ENCODE peak calls at places on chromosomes 16 and 17, in eight cellular contexts. X is transverse colon, U is thyroid gland, T is body of pancreas, Q is uterus, N is lower leg skin, G is heart left ventricle, R is Peyer's patch. E is an unnamed sample.

GRCh38 chr16:84751947-84752346 is 52.1 kb downstream of the USP10 start:
- DNase-seq in Q (no peak), N (no peak), G (no peak), U (no peak), R (no peak), X (no peak), T (no peak), E (no peak)

GRCh38 chr16:77758508-77758907 is 29.9 kb upstream of the VAT1L start:
- DNase-seq in X (no peak), N (no peak), T (no peak), Q (no peak), U (no peak), G (no peak), R (no peak), E (no peak)

GRCh38 chr16:85120006-85120340 is 7.7 kb upstream of the CIBAR2 start:
- DNase-seq in Q (no peak), X (no peak), G (no peak), N (no peak), U (no peak), R (no peak), T (no peak), E (no peak)

GRCh38 chr17:7740481-7741001 is 23.0 kb downstream of the DNAH2 start:
- DNase-seq in G (no peak), N (no peak), U (no peak), X (peak), T (peak), R (no peak), Q (no peak), E (no peak)

GRCh38 chr17:35185849-35186248 is 8.3 kb downstream of the SLC35G3 start:
- DNase-seq in Q (no peak), G (no peak), X (no peak), R (no peak), T (no peak), U (no peak), N (no peak), E (no peak)

GRCh38 chr16:23869052-23869451 is 33.3 kb downstream of the PRKCB start:
- DNase-seq in N (no peak), G (no peak), X (no peak), R (no peak), T (no peak), Q (no peak), U (no peak), E (no peak)

GRCh38 chr17:19401321-19402010 is 9.6 kb upstream of the RNF112 start:
- DNase-seq in Q (no peak), N (no peak), T (no peak), G (no peak), U (no peak), X (peak), R (no peak), E (no peak)

GRCh38 chr17:41642252-41643156 is 18.1 kb upstream of the KRT17 start:
- DNase-seq in T (no peak), X (no peak), R (no peak), N (no peak), Q (no peak), G (no peak), U (no peak), E (no peak)

GRCh38 chr17:77092025-77092424 is 48.7 kb upstream of the SEC14L1 start:
- DNase-seq in T (no peak), G (no peak), U (no peak), R (no peak), Q (no peak), N (no peak), X (no peak), E (no peak)

GRCh38 chr17:7750321-7750821 is 32.8 kb downstream of the DNAH2 start:
- DNase-seq in X (no peak), N (no peak), Q (no peak), G (no peak), R (no peak), T (no peak), U (no peak), E (no peak)

GRCh38 chr16:68416057-68417046 is 32.0 kb downstream of the SMPD3 start:
- DNase-seq in T (peak), G (no peak), R (peak), N (no peak), X (peak), Q (no peak), U (no peak), E (no peak)

GRCh38 chr17:36938566-36939058 is 1.3 kb downstream of the LHX1 start:
- DNase-seq in N (no peak), Q (no peak), G (no peak), X (no peak), T (no peak), U (no peak), R (no peak), E (no peak)

GRCh38 chr16:22427556-22427955 is 53.1 kb upstream of the CDR2 start:
- DNase-seq in G (no peak), R (no peak), X (no peak), N (no peak), T (no peak), Q (no peak), U (no peak), E (no peak)

GRCh38 chr16:14449790-14450463 is 180.1 kb downstream of the PARN start:
- DNase-seq in U (no peak), N (no peak), X (no peak), Q (no peak), T (no peak), R (no peak), G (no peak), E (no peak)

GRCh38 chr17:72771734-72772133 is 320.8 kb downstream of the SLC39A11 start:
- DNase-seq in Q (no peak), R (no peak), U (no peak), N (no peak), G (no peak), X (no peak), T (no peak), E (no peak)

GRCh38 chr17:34665803-34666763 is 86.7 kb downstream of the TMEM132E start:
- DNase-seq in R (no peak), U (no peak), X (no peak), N (no peak), Q (no peak), T (no peak), G (no peak), E (no peak)

GRCh38 chr17:50037321-50038107 is 18.4 kb upstream of the ITGA3 start:
- DNase-seq in Q (peak), R (no peak), N (no peak), T (peak), U (peak), X (peak), G (peak), E (no peak)

GRCh38 chr17:31802502-31802901 is 56.5 kb downstream of the COPRS start:
- DNase-seq in T (peak), U (no peak), X (no peak), Q (no peak), G (no peak), N (no peak), R (no peak), E (no peak)

GRCh38 chr16:19605701-19606100 is 50.2 kb downstream of the VPS35L start:
- DNase-seq in X (no peak), G (no peak), T (no peak), U (no peak), Q (no peak), R (no peak), N (no peak), E (no peak)

GRCh38 chr17:44345497-44346026 is 460 bp downstream of the GRN start:
- DNase-seq in N (peak), U (peak), G (peak), T (peak), X (peak), R (peak), Q (peak), E (peak)

GRCh38 chr16:78363843-78364242 is 264.4 kb downstream of the WWOX start:
- DNase-seq in R (no peak), T (no peak), U (no peak), G (no peak), N (no peak), X (no peak), Q (no peak), E (no peak)

GRCh38 chr17:16351831-16352230 is 1.4 kb downstream of the CENPV start:
- DNase-seq in T (no peak), U (no peak), G (no peak), N (no peak), X (no peak), Q (no peak), R (no peak), E (no peak)

GRCh38 chr17:57662644-57663308 is 82.3 kb downstream of the CCDC182 start:
- DNase-seq in T (peak), G (peak), U (peak), R (peak), X (peak), N (peak), Q (peak), E (peak)

GRCh38 chr17:8856869-8857575 is 10.5 kb downstream of the PIK3R6 start:
- DNase-seq in X (no peak), U (no peak), G (no peak), Q (no peak), T (no peak), R (no peak), N (no peak), E (no peak)

GRCh38 chr16:50501251-50501650 is 46.9 kb upstream of the NKD1 start:
- DNase-seq in T (no peak), R (no peak), X (no peak), U (no peak), N (no peak), Q (no peak), G (no peak), E (no peak)

GRCh38 chr17:3777366-3777765 is 23.6 kb downstream of the ITGAE start:
- DNase-seq in N (no peak), T (no peak), U (no peak), X (no peak), G (no peak), R (no peak), Q (no peak), E (no peak)

GRCh38 chr16:2787961-2788360 is 601 bp upstream of the PRSS33 start:
- DNase-seq in T (no peak), R (no peak), Q (no peak), X (no peak), N (no peak), G (no peak), U (no peak), E (peak)

GRCh38 chr17:78670850-78671291 is 93.7 kb upstream of the DNAH17 start:
- DNase-seq in R (no peak), Q (no peak), G (no peak), U (no peak), T (no peak), X (no peak), N (no peak), E (no peak)

GRCh38 chr17:34979650-34980352 is 511 bp upstream of the LIG3 start:
- DNase-seq in N (no peak), Q (no peak), T (no peak), U (no peak), G (no peak), X (no peak), R (no peak), E (no peak)

GRCh38 chr17:69761767-69762321 is 313.2 kb upstream of the KCNJ16 start:
- DNase-seq in X (no peak), Q (no peak), U (no peak), G (no peak), N (peak), R (no peak), T (no peak), E (no peak)

GRCh38 chr17:41301204-41301790 is 1.4 kb downstream of the KRTAP29-1 start:
- DNase-seq in N (no peak), U (no peak), R (no peak), T (no peak), G (no peak), Q (no peak), X (no peak), E (no peak)

GRCh38 chr16:76583995-76584394 is 306.8 kb downstream of the CNTNAP4 start:
- DNase-seq in G (no peak), R (no peak), U (no peak), X (no peak), Q (no peak), N (no peak), T (no peak), E (no peak)

GRCh38 chr17:77879896-77880280 is 78.6 kb upstream of the TNRC6C start:
- DNase-seq in T (no peak), Q (no peak), R (no peak), X (no peak), N (no peak), G (no peak), U (no peak), E (no peak)

GRCh38 chr16:71637398-71637797 is 11.4 kb downstream of the MARVELD3 start:
- DNase-seq in Q (no peak), X (no peak), U (no peak), T (no peak), G (no peak), R (no peak), N (no peak), E (no peak)

GRCh38 chr17:5203908-5204294 is 12.2 kb upstream of the ZNF594 start:
- DNase-seq in X (no peak), G (no peak), R (no peak), Q (no peak), U (no peak), N (no peak), T (no peak), E (no peak)

GRCh38 chr17:31085563-31085962 is 9.2 kb upstream of the NF1 start:
- DNase-seq in N (no peak), Q (no peak), G (no peak), T (no peak), U (no peak), X (no peak), R (no peak), E (no peak)

GRCh38 chr16:70770968-70771552 is 29.9 kb downstream of the VAC14 start:
- DNase-seq in G (peak), Q (peak), U (peak), X (peak), R (peak), T (peak), N (peak), E (no peak)

GRCh38 chr17:78517421-78517820 is 59.8 kb downstream of the DNAH17 start:
- DNase-seq in R (no peak), Q (no peak), T (no peak), X (no peak), G (peak), U (no peak), N (no peak), E (no peak)

GRCh38 chr17:42937712-42938596 is 26.3 kb downstream of the AARSD1 start:
- DNase-seq in X (peak), T (peak), N (no peak), R (no peak), U (peak), Q (peak), G (peak), E (no peak)

GRCh38 chr16:86157616-86158247 is 258.8 kb downstream of the IRF8 start:
- DNase-seq in U (no peak), R (no peak), X (no peak), T (no peak), Q (no peak), N (no peak), G (no peak), E (no peak)
- TF ChIP-seq POLR2A in U (no peak), R (no peak), X (no peak), T (no peak), Q (no peak), N (no peak), G (no peak), E (no peak)

GRCh38 chr16:63361032-63361624 is 1324.9 kb upstream of the CDH8 start:
- DNase-seq in G (no peak), U (no peak), N (no peak), X (no peak), Q (no peak), R (no peak), T (peak), E (no peak)
- TF ChIP-seq POLR2A in G (no peak), U (no peak), N (no peak), X (no peak), Q (no peak), R (no peak), T (no peak), E (no peak)

GRCh38 chr17:39701012-39701783 is 1.3 kb downstream of the ERBB2 start:
- DNase-seq in Q (no peak), R (peak), T (peak), U (no peak), X (peak), N (no peak), G (no peak), E (no peak)

GRCh38 chr17:39697961-39698360 is 1.9 kb upstream of the ERBB2 start:
- DNase-seq in N (no peak), X (no peak), Q (no peak), R (no peak), G (no peak), U (no peak), T (no peak), E (no peak)

GRCh38 chr17:39701784-39702422 is 2.0 kb downstream of the ERBB2 start:
- DNase-seq in G (no peak), U (no peak), N (no peak), T (no peak), R (no peak), Q (no peak), X (no peak), E (no peak)

GRCh38 chr17:39700148-39700987 is 504 bp downstream of the ERBB2 start:
- DNase-seq in N (no peak), G (no peak), R (peak), T (no peak), Q (peak), U (peak), X (no peak), E (no peak)

DNA sequence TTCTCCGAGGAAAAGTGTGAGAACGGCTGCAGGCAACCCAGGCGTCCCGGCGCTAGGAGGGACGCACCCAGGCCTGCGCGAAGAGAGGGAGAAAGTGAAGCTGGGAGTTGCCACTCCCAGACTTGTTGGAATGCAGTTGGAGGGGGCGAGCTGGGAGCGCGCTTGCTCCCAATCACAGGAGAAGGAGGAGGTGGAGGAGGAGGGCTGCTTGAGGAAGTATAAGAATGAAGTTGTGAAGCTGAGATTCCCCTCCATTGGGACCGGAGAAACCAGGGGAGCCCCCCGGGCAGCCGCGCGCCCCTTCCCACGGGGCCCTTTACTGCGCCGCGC is at the start of gene ERBB2:
- DNase-seq in U (peak), X (peak), R (peak), N (peak), Q (peak), T (peak), G (peak), E (no peak)
- TF ChIP-seq POLR2A in U (peak), X (peak), R (peak), N (no peak), Q (peak), T (peak), G (no peak), E (no peak)

GRCh38 chr17:68616334-68616733 is 15.2 kb upstream of the FAM20A start:
- DNase-seq in G (no peak), U (no peak), R (no peak), Q (no peak), T (no peak), N (no peak), X (no peak), E (no peak)
- TF ChIP-seq POLR2A in G (no peak), U (no peak), R (no peak), Q (no peak), T (no peak), N (no peak), X (no peak), E (no peak)

GRCh38 chr17:74371653-74372147 is 4.4 kb downstream of the GPR142 start:
- DNase-seq in G (no peak), R (no peak), X (no peak), T (no peak), U (no peak), N (no peak), Q (no peak), E (no peak)

GRCh38 chr17:74372426-74372825 is 5.1 kb downstream of the GPR142 start:
- DNase-seq in G (no peak), R (no peak), Q (no peak), X (no peak), N (no peak), T (no peak), U (no peak), E (no peak)

GRCh38 chr17:74368341-74369152 is 1.2 kb downstream of the GPR142 start:
- DNase-seq in N (peak), R (peak), Q (peak), U (peak), T (peak), G (peak), X (peak), E (no peak)

GRCh38 chr17:74369221-74369620 is 1.9 kb downstream of the GPR142 start:
- DNase-seq in G (peak), R (peak), N (no peak), X (peak), Q (no peak), T (peak), U (no peak), E (no peak)

GRCh38 chr17:74369665-74370490 is 2.6 kb downstream of the GPR142 start:
- DNase-seq in X (no peak), R (no peak), N (no peak), G (no peak), Q (no peak), T (no peak), U (no peak), E (no peak)
- TF ChIP-seq POLR2A in X (no peak), R (no peak), N (no peak), G (no peak), Q (no peak), T (no peak), U (no peak), E (no peak)

DNA sequence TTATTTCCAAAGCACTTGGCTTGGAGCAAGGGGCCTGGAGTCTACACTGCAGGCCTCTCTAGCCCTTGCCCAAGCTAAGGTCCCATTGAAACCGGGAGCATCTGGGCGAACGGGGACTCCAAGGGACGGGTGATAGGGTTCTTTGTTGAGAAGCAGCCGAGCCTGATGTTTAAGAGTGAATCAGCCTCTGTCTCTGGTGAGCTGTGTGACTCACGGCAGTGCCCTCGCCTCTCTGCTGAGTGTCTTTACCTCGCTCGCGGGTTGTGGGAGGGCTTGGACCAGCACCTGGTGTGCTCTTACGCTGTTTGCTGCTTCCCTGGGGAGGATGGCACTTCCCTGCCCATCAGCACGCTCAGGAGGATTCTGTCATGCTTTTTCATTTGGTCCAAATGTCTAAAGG is 1.3 kb downstream of the HGS start:
- DNase-seq in X (no peak), U (no peak), N (no peak), Q (no peak), T (no peak), G (no peak), R (no peak), E (no peak)
- TF ChIP-seq POLR2A in X (no peak), U (no peak), N (no peak), Q (no peak), T (no peak), G (no peak), R (no peak), E (no peak)

DNA sequence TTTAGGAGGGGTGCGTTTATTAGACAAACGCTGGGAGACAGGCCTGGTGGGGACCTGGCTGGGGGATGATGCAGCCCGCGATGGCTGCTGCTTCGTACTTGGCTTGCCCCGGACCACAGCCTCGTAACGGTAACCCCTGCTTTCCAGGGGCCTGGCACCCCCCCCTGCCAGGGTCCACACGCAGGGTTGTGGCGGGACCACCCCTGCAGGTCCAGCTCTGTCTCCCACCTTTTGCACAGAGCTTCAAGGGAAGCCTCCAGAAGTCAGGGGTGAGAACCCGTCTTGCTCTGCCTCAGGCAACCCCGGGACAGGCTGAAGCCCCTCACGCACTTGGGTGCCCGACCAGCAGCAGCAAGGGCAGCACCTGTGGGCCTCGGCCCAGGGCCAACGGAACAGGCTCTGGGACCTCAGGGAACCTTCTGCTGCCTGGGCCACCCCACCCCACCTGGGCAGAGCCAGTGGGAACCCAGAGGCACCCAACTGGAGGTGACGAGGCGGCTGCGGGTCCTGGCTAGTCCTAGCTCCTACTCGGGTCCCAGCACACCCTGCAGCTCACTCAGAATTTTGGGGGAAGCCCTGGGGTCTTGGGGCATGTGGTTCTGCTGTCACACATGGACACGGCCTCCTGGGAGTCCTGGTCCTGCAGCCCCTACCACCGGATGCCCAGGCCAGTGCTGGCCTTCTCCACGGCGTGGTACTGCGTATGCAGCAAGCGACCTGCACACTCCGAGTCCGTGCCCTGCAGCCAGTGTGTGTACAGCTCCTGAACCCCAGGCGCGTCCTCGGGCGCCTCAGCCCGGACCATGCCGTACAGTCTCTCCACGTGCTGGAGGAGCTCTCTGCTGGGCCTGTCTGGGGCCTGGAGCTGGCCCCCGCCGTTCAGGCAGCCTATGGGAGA is 3.1 kb downstream of the HAGHL start:
- DNase-seq in Q (no peak), T (no peak), U (no peak), G (no peak), R (no peak), X (no peak), N (no peak), E (no peak)
- TF ChIP-seq POLR2A in Q (no peak), T (no peak), U (no peak), G (no peak), R (no peak), X (no peak), N (no peak), E (no peak)

E was measured in suprapubic skin.